ENCODE peak calls at places on chromosomes 13 and 19, in four cellular contexts. C, B, U and M are unnamed samples.

GRCh38 chr13:113845055-113845454 is 18.8 kb downstream of the GAS6 start:
- DNase-seq in C (no peak), B (peak), U (no peak), M (no peak)

GRCh38 chr19:47021536-47022139 is 2.0 kb downstream of the NPAS1 start:
- DNase-seq in C (no peak), B (no peak), U (no peak), M (no peak)

GRCh38 chr13:48492123-48493075 is 40.5 kb downstream of the RCBTB2 start:
- DNase-seq in C (peak), B (peak), U (peak), M (peak)

GRCh38 chr19:29858000-29858596 is 46.3 kb downstream of the CCNE1 start:
- DNase-seq in C (no peak), B (peak), U (no peak), M (no peak)

GRCh38 chr13:113622791-113623490 is 35.1 kb downstream of the ATP4B start:
- DNase-seq in C (no peak), B (no peak), U (no peak), M (no peak)

GRCh38 chr13:22893149-22893548 is 287.6 kb upstream of the SGCG start:
- DNase-seq in C (no peak), B (no peak), U (no peak), M (no peak)

GRCh38 chr19:39351537-39352037 is 9.4 kb downstream of the SAMD4B start:
- DNase-seq in C (peak), B (no peak), U (no peak), M (no peak)

GRCh38 chr13:51385114-51385513 is 45.6 kb downstream of the SERPINE3 start:
- DNase-seq in C (no peak), B (no peak), U (no peak), M (no peak)

GRCh38 chr19:13978306-13978705 is 26.0 kb downstream of the DCAF15 start:
- DNase-seq in C (no peak), B (peak), U (peak), M (peak)

GRCh38 chr13:42992585-42993122 is 613 bp upstream of the EPSTI1 start:
- DNase-seq in C (no peak), B (no peak), U (no peak), M (no peak)

GRCh38 chr13:113996081-113996911 is 22.4 kb upstream of the C13orf46 start:
- DNase-seq in C (no peak), B (no peak), U (no peak), M (no peak)

GRCh38 chr13:33109801-33110200 is 93.6 kb downstream of the KL start:
- DNase-seq in C (no peak), B (no peak), U (no peak), M (no peak)

GRCh38 chr13:44498969-44499368 is 77.2 kb downstream of the TSC22D1 start:
- DNase-seq in C (no peak), B (no peak), U (no peak), M (peak)

GRCh38 chr19:19445911-19446361 is 40.5 kb downstream of the GATAD2A start:
- DNase-seq in C (peak), B (no peak), U (no peak), M (no peak)

GRCh38 chr13:21074601-21075302 is 13.4 kb upstream of the LATS2 start:
- DNase-seq in C (no peak), B (no peak), U (peak), M (peak)

GRCh38 chr13:30038884-30039283 is 188.5 kb upstream of the UBL3 start:
- DNase-seq in C (peak), B (no peak), U (no peak), M (no peak)

GRCh38 chr19:29121684-29122083 is 91.3 kb downstream of the UQCRFS1 start:
- DNase-seq in C (no peak), B (no peak), U (no peak), M (peak)

GRCh38 chr19:34363094-34363493 is 1.9 kb upstream of the GPI start:
- DNase-seq in C (no peak), B (no peak), U (no peak), M (no peak)

GRCh38 chr19:29375429-29376093 is 150.2 kb upstream of the VSTM2B start:
- DNase-seq in C (no peak), B (no peak), U (no peak), M (no peak)

GRCh38 chr19:45515081-45515624 is 7.9 kb downstream of the VASP start:
- DNase-seq in C (no peak), B (peak), U (no peak), M (no peak)

GRCh38 chr13:30615851-30616311 is 1.8 kb upstream of the USPL1 start:
- DNase-seq in C (peak), B (no peak), U (peak), M (no peak)

GRCh38 chr13:110161112-110161897 is 145.7 kb downstream of the COL4A1 start:
- DNase-seq in C (no peak), B (no peak), U (no peak), M (peak)

GRCh38 chr19:1856345-1856697 is 7.1 kb downstream of the KLF16 start:
- DNase-seq in C (no peak), B (no peak), U (no peak), M (no peak)

GRCh38 chr19:1857648-1858326 is 5.6 kb downstream of the KLF16 start:
- DNase-seq in C (no peak), B (peak), U (no peak), M (no peak)

GRCh38 chr19:1858412-1859081 is 4.8 kb downstream of the KLF16 start:
- DNase-seq in C (no peak), B (no peak), U (no peak), M (no peak)

GRCh38 chr19:1855828-1856255 is 7.5 kb downstream of the KLF16 start:
- DNase-seq in C (peak), B (no peak), U (no peak), M (no peak)

GRCh38 chr19:1856698-1857603 is 6.4 kb downstream of the KLF16 start:
- DNase-seq in C (peak), B (peak), U (peak), M (peak)
- H3K4me3 ChIP-seq in C (peak), B (peak), U (peak), M (peak)

GRCh38 chr19:10499550-10500246 is 3.5 kb downstream of the KEAP1 start:
- DNase-seq in C (no peak), B (no peak), U (no peak), M (no peak)

GRCh38 chr19:10501971-10502523 is 1.1 kb downstream of the KEAP1 start:
- DNase-seq in C (peak), B (peak), U (peak), M (peak)

GRCh38 chr19:10500247-10500592 is 2.9 kb downstream of the KEAP1 start:
- DNase-seq in C (no peak), B (no peak), U (no peak), M (no peak)

GRCh38 chr19:10503002-10503789 is at the start of gene KEAP1:
- DNase-seq in C (no peak), B (peak), U (peak), M (peak)

GRCh38 chr19:10502524-10503001 is 593 bp downstream of the KEAP1 start:
- DNase-seq in C (peak), B (peak), U (peak), M (peak)
- TF ChIP-seq POLR2A in C (peak), B (peak), U (peak), M (no peak)

GRCh38 chr13:77026255-77026782 is 640 bp downstream of the FBXL3 start:
- DNase-seq in C (peak), B (peak), U (peak), M (peak)

GRCh38 chr13:77029436-77029835 is 2.5 kb upstream of the FBXL3 start:
- DNase-seq in C (no peak), B (no peak), U (no peak), M (no peak)

GRCh38 chr13:77031869-77032268 is 4.9 kb upstream of the FBXL3 start:
- DNase-seq in C (no peak), B (no peak), U (no peak), M (no peak)

GRCh38 chr13:77026783-77027621 is at the start of gene FBXL3:
- DNase-seq in C (peak), B (peak), U (peak), M (peak)

DNA sequence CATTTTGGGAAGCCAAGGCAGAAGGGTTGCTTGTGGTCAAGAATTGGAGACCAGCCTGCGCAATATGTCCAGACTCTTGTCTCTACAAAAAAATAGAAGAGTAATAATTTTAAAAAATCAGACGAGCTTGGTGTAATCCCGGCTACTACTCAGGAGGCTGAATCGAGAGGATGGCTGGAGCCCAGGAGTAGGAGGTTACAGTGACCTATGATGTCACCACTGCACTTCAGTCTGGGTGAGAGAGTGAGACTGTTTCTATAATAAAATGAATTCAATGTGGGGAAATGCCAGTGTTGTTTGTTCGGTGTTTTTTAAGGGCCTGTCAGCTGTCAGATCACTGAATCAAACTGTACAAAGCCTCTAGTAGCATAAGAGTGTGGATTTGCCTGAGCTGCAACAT is 1.2 kb upstream of the FBXL3 start:
- DNase-seq in C (no peak), B (no peak), U (peak), M (peak)
- H3K4me3 ChIP-seq in C (no peak), B (no peak), U (peak), M (peak)

GRCh38 chr19:3721131-3721899 is 13.1 kb downstream of the TJP3 start:
- DNase-seq in C (peak), B (peak), U (peak), M (peak)
- TF ChIP-seq POLR2A in C (no peak), B (peak), U (no peak), M (no peak)

DNA sequence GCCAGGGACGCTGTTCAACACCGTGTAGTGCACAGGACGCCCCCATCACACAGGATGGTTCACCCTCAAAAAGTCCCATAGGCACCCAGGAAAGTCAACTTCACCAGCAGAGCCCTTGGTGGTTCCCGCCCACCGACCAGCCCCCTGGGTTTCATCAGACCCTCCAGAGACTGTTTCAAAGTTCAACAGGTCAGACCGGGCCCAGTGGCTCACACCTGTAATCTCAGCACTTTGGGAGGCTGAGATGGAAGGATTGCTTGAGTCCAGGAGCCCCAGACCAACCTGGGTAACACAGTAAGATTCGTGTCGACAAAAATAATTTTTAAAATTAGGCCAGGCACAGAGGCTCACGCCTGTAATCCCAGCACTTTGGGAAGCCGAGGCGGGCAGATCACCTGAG is 61.0 kb downstream of the MYO9B start:
- DNase-seq in C (no peak), B (no peak), U (no peak), M (no peak)
- H3K4me3 ChIP-seq in C (no peak), B (no peak), U (no peak), M (no peak)

GRCh38 chr19:57389730-57390598 is at the start of gene ZNF548:
- DNase-seq in C (peak), B (peak), U (peak), M (peak)
- TF ChIP-seq POLR2A in C (peak), B (peak), U (no peak), M (peak)

GRCh38 chr19:8366121-8366581 is 2.2 kb downstream of the ANGPTL4 start:
- DNase-seq in C (no peak), B (no peak), U (no peak), M (no peak)

GRCh38 chr19:8361921-8362793 is 1.8 kb upstream of the ANGPTL4 start:
- DNase-seq in C (peak), B (peak), U (peak), M (peak)

GRCh38 chr19:8366961-8367326 is 3.0 kb downstream of the ANGPTL4 start:
- DNase-seq in C (no peak), B (peak), U (no peak), M (peak)

GRCh38 chr19:8367327-8368001 is 3.5 kb downstream of the ANGPTL4 start:
- DNase-seq in C (peak), B (peak), U (peak), M (peak)

DNA sequence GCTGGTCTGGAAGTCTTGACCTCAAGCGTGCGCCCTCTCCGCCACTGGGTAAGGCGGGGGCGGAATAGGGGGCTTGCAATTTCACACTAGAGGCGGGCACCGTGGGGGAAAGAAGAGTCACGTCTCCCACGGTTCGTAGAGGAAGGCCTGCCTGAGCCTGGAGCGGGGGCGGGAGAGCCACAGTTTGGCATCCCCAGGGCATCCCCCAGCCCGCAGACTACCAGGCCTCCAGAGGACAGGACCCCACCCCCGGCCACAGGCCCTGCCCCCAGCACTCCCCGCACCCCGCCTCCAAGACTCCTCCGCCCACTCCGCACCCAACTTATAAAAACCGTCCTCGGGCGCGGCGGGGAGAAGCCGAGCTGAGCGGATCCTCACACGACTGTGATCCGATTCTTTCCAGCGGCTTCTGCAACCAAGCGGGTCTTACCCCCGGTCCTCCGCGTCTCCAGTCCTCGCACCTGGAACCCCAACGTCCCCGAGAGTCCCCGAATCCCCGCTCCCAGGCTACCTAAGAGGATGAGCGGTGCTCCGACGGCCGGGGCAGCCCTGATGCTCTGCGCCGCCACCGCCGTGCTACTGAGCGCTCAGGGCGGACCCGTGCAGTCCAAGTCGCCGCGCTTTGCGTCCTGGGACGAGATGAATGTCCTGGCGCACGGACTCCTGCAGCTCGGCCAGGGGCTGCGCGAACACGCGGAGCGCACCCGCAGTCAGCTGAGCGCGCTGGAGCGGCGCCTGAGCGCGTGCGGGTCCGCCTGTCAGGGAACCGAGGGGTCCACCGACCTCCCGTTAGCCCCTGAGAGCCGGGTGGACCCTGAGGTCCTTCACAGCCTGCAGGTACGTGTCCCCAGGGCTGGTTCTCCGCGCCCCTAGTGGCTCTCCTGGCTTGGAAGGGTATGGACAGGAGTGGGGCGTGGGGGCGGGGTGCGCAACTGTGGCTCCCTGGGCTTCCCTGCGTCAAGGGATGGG is at the start of gene ANGPTL4:
- DNase-seq in C (peak), B (peak), U (peak), M (peak)
- H3K4me3 ChIP-seq in C (peak), B (peak), U (peak), M (peak)

DNA sequence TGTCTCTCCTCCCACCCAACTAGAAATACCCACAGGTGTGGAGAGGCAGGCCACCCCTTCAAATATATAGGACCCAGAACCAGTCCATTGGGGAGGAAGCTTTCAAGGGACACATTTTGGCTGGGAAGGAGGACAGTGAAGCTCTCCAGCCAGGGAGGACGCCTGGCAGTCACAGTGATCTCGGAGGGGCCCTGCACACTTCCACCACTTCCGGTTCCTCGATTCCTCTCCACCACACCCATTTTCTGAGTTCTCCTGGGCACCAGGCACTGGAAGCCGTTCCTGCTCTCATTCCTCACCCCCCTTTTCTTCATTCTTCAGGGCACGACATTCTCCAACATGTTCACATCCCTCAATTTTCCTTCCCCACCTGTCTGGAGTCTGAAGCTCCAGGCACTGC is 30.4 kb upstream of the CEACAM21 start:
- DNase-seq in C (no peak), B (no peak), U (no peak), M (no peak)
- TF ChIP-seq POLR2A in C (no peak), B (no peak), U (no peak), M (no peak)

DNA sequence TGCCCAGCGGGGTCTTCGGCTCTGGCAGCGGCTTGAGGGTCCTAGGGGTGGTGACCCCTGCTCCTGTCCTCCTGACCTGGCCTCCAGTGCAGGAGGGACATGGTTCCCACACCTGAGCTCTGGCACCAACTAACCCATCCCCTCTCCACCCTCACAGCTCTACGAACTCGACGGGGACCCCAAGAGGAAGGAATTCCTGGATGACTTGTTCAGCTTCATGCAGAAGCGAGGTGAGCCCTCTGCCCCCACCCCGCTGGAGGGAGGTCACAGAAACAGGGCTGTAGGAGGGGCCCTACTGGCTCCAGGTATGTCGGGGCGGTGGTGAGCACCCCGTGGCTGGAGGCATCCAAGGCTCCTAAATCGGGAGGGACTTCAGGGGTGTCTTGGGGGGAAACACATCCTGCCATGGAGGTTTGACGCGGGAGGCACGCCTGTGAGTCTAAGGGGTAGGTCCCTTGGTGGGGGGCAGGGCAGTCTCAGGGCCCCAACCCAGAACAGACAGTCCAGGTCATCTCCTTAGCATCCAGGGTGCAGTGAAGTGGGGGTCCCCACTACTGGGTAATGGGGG is 24.1 kb upstream of the WDR18 start:
- DNase-seq in C (no peak), B (no peak), U (no peak), M (no peak)
- H3K4me3 ChIP-seq in C (no peak), B (no peak), U (no peak), M (no peak)